ENCODE peak calls at places on chromosome 9, in four cellular contexts. R is OCI-LY7, S is uterus, E is RWPE2. M is an unnamed sample.

GRCh38 chr9:120065151-120065550 is 514.8 kb downstream of the CDK5RAP2 start:
- DNase-seq in R (no peak), S (no peak), E (no peak), M (no peak)

GRCh38 chr9:33129886-33130284 is 37.3 kb downstream of the B4GALT1 start:
- DNase-seq in R (no peak), S (no peak), E (no peak), M (no peak)

GRCh38 chr9:19466268-19466639 is 57.4 kb downstream of the ACER2 start:
- DNase-seq in R (no peak), S (no peak), E (no peak), M (no peak)

GRCh38 chr9:34984049-34984448 is 5.5 kb upstream of the DNAJB5 start:
- DNase-seq in R (peak; percentile 61), S (no peak), E (no peak), M (no peak)

GRCh38 chr9:114925672-114926071 is 4.7 kb downstream of the TNFSF8 start:
- DNase-seq in R (peak; percentile 30), S (no peak), E (no peak), M (no peak)

GRCh38 chr9:98410185-98410697 is 154.8 kb upstream of the TBC1D2 start:
- DNase-seq in R (peak; percentile 4), S (no peak), E (no peak), M (no peak)

GRCh38 chr9:34993502-34994428 is 4.2 kb downstream of the DNAJB5 start:
- DNase-seq in R (no peak), S (peak; percentile 86), E (peak; percentile 34), M (peak; percentile 71)

GRCh38 chr9:115262952-115263351 is 145.0 kb upstream of the TNC start:
- DNase-seq in R (no peak), S (no peak), E (no peak), M (no peak)

GRCh38 chr9:16869961-16870605 is 387 bp downstream of the BNC2 start:
- DNase-seq in R (no peak), S (no peak), E (no peak), M (peak; percentile 25)

DNA sequence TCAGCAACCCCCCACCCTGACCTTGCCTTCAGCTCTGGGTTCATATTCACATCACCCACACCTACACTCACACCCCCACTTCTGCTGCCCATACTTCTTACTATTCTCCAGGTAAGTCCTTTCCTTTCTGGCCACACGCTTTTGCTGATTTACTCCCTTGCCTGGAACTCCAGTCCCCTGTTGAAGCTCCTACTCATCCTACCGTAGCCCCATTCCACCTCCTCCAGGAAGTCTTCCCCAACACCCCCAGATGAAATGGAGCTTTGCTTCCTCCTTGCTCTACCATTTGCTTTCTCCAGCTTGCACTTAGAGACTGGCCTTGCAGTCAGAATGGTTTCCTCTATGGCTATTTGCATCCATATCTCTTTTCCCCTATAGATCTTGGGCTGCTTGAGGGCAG is 182.3 kb downstream of the MELK start:
- DNase-seq in R (no peak), S (no peak), E (no peak), M (no peak)
- TF ChIP-seq CTCF in R (no peak), S (no peak), E (no peak), M (no peak)

GRCh38 chr9:37395663-37396062 is 26.8 kb upstream of the GRHPR start:
- DNase-seq in R (no peak), S (no peak), E (no peak), M (no peak)

GRCh38 chr9:37395229-37395628 is 27.3 kb upstream of the GRHPR start:
- DNase-seq in R (no peak), S (no peak), E (no peak), M (no peak)

GRCh38 chr9:37386988-37387387 is 35.5 kb upstream of the GRHPR start:
- DNase-seq in R (no peak), S (no peak), E (no peak), M (no peak)

GRCh38 chr9:37392272-37392671 is 30.2 kb upstream of the GRHPR start:
- DNase-seq in R (no peak), S (no peak), E (no peak), M (no peak)

DNA sequence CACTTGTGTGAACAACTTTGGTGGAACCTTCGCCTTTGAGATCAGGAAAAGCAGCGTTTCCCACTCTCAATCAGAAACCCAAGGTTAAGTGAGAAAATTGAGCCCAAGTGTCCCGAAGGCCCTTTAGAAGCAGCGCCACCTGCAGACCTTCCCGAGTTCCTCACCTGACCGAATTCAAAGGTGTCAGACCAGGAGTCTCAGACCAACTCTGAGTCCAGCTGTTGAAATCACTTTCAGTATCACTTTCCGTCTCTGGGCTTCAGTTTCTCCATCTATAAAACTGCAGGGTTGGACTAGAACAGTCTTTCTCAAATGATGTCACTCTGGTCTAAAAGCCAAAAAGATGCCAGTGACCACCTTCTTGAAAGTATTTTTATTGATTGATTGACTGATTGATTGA is 31.7 kb upstream of the GRHPR start:
- DNase-seq in R (peak; percentile 92), S (no peak), E (no peak), M (peak; percentile 86)
- TF ChIP-seq CTCF in R (peak; percentile 96), S (no peak), E (peak; percentile 30), M (peak; percentile 72)

GRCh38 chr9:87286506-87286905 is 211.2 kb upstream of the DAPK1 start:
- DNase-seq in R (no peak), S (no peak), E (no peak), M (no peak)

GRCh38 chr9:87285183-87285582 is 212.5 kb upstream of the DAPK1 start:
- DNase-seq in R (no peak), S (no peak), E (no peak), M (no peak)

GRCh38 chr9:87292449-87293191 is 205.0 kb upstream of the DAPK1 start:
- DNase-seq in R (no peak), S (no peak), E (no peak), M (no peak)

DNA sequence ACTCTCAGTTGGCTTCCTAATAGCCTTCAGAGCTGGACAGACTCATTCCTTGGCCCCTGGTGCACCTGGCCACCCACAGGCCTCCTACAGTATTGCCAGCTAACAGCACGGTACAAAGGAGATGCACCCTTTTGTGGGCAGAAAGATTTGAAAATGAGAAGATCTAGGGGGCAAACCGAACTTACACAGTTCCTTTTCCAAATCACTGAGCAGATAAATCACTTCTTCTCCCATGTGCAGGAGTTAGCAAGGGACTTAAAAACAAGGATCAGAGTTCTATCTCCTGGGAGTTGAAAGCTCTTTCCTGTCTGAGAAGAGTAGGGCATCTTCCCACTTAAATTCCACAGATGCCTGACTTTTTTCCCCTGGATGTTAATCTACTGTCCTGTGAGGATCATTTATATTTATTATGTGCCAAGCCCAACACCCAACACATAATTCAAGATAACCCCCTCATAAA is 207.4 kb upstream of the DAPK1 start:
- DNase-seq in R (no peak), S (no peak), E (no peak), M (no peak)
- TF ChIP-seq CTCF in R (no peak), S (no peak), E (no peak), M (no peak)

DNA sequence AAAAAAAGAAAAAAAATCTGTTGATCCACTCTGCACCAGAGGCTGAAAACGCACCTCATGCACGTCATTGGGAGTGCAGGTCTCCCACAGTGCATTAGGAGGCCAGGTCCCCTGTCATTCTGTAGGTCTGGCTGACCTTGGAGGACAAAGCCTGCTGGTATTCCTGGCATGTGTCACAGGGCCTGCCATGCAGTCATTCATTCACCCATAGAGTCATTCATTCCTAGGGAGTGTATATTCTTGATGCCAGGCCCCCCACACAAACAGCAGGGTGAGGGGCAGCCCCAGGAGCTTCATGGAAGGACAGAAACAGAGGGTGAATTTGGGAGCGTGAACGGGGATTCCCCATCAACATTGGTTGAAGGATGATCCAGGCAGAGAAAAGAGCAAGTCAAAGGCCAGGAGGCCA is 2.2 kb downstream of the GBGT1 start:
- DNase-seq in R (no peak), S (no peak), E (no peak), M (no peak)
- TF ChIP-seq CTCF in R (no peak), S (no peak), E (no peak), M (no peak)

GRCh38 chr9:130864541-130864940 is 29.5 kb downstream of the ABL1 start:
- DNase-seq in R (no peak), S (no peak), E (no peak), M (no peak)
- TF ChIP-seq CTCF in R (no peak), S (no peak), E (no peak), M (no peak)

GRCh38 chr9:88268886-88269285 is 119.4 kb upstream of the SPIN1 start:
- DNase-seq in R (no peak), S (no peak), E (no peak), M (no peak)

GRCh38 chr9:88267283-88267682 is 121.0 kb upstream of the SPIN1 start:
- DNase-seq in R (no peak), S (no peak), E (no peak), M (no peak)

GRCh38 chr9:88278036-88278435 is 110.2 kb upstream of the SPIN1 start:
- DNase-seq in R (no peak), S (no peak), E (no peak), M (no peak)

GRCh38 chr9:88270398-88270797 is 117.8 kb upstream of the SPIN1 start:
- DNase-seq in R (no peak), S (no peak), E (no peak), M (no peak)

GRCh38 chr9:88272986-88273385 is 115.3 kb upstream of the SPIN1 start:
- DNase-seq in R (no peak), S (no peak), E (no peak), M (no peak)
- TF ChIP-seq CTCF in R (no peak), S (no peak), E (no peak), M (no peak)

GRCh38 chr9:2461886-2462285 is 159.7 kb upstream of the VLDLR start:
- DNase-seq in R (no peak), S (no peak), E (no peak), M (no peak)
- TF ChIP-seq CTCF in R (no peak), S (no peak), E (no peak), M (no peak)

M was measured in GM13976.